ENCODE peak calls at places on chromosomes 13 and 19, in nine cellular contexts. K is naive B cell; G is stimulated activated CD4-positive, alpha-beta T cell treated with anti-CD3 and anti-CD28 coated beads, TNF-alpha, amount 100 ng/mL, for 48 hours; L is brain pericyte; V is AG04450; Y is activated naive CD4-positive, alpha-beta T cell; S is NCI-H774; C is stimulated activated naive CD8-positive, alpha-beta T cell treated with anti-CD3 and anti-CD28 coated beads, Interleukin-15, amount 100 ng/mL, for 72 hours; Q is CD8-positive, alpha-beta T cell. T is an unnamed sample.
A peak's percentile ranks its signal among the peaks of the same experiment; 100 is the strongest.

GRCh38 chr13:99255241-99255640 is 2.9 kb downstream of the GPR18 start:
- DNase-seq in K (no peak), G (no peak), L (no peak), V (no peak), Y (no peak), S (no peak), C (no peak), Q (no peak), T (no peak)

GRCh38 chr19:7734220-7735203 is 2.6 kb upstream of the CLEC4G start:
- DNase-seq in K (no peak), G (no peak), L (no peak), V (no peak), Y (no peak), S (no peak), C (no peak), Q (no peak), T (no peak)

GRCh38 chr13:94617389-94618000 is 15.8 kb downstream of the GPR180 start:
- DNase-seq in K (peak; percentile 36), G (no peak), L (no peak), V (no peak), Y (no peak), S (no peak), C (peak; percentile 29), Q (peak; percentile 44), T (peak; percentile 13)

GRCh38 chr13:75541287-75541686 is 3.6 kb upstream of the COMMD6 start:
- DNase-seq in K (no peak), G (no peak), L (no peak), V (no peak), Y (no peak), S (no peak), C (no peak), Q (no peak), T (no peak)

GRCh38 chr13:23749288-23749880 is 139.8 kb downstream of the MIPEP start:
- DNase-seq in K (no peak), G (no peak), L (no peak), V (no peak), Y (no peak), S (no peak), C (no peak), Q (no peak), T (no peak)

GRCh38 chr19:27971071-27971470 is 1241.9 kb downstream of the UQCRFS1 start:
- DNase-seq in K (no peak), G (no peak), L (no peak), V (no peak), Y (no peak), S (no peak), C (no peak), Q (no peak), T (no peak)

GRCh38 chr19:54209058-54209747 is 8.5 kb downstream of the RPS9 start:
- DNase-seq in K (no peak), G (no peak), L (no peak), V (no peak), Y (no peak), S (no peak), C (no peak), Q (no peak), T (no peak)

GRCh38 chr13:111292710-111293485 is 27.5 kb upstream of the TEX29 start:
- DNase-seq in K (no peak), G (no peak), L (no peak), V (no peak), Y (no peak), S (no peak), C (no peak), Q (no peak), T (no peak)

GRCh38 chr13:91153372-91153771 is 194.1 kb upstream of the MIR17HG start:
- DNase-seq in K (no peak), G (no peak), L (no peak), V (no peak), Y (no peak), S (no peak), C (no peak), Q (no peak), T (no peak)

GRCh38 chr19:30330266-30330665 is 41.9 kb upstream of the ZNF536 start:
- DNase-seq in K (no peak), G (no peak), L (no peak), V (no peak), Y (no peak), S (no peak), C (no peak), Q (no peak), T (no peak)

GRCh38 chr13:25762795-25763377 is 288.9 kb downstream of the SHISA2 start:
- DNase-seq in K (no peak), G (no peak), L (no peak), V (no peak), Y (no peak), S (no peak), C (peak; percentile 4), Q (no peak), T (no peak)

GRCh38 chr13:30026093-30026492 is 175.7 kb upstream of the UBL3 start:
- DNase-seq in K (no peak), G (no peak), L (no peak), V (peak; percentile 57), Y (no peak), S (no peak), C (no peak), Q (no peak), T (no peak)

GRCh38 chr13:25869941-25870340 is 181.9 kb downstream of the SHISA2 start:
- DNase-seq in K (no peak), G (no peak), L (no peak), V (no peak), Y (no peak), S (no peak), C (no peak), Q (no peak), T (no peak)

GRCh38 chr13:91155512-91156114 is 191.9 kb upstream of the MIR17HG start:
- DNase-seq in K (no peak), G (no peak), L (no peak), V (no peak), Y (no peak), S (no peak), C (no peak), Q (no peak), T (no peak)

GRCh38 chr13:113083022-113083373 is 22.6 kb upstream of the F7 start:
- DNase-seq in K (no peak), G (no peak), L (no peak), V (no peak), Y (no peak), S (no peak), C (no peak), Q (no peak), T (no peak)

GRCh38 chr19:42059196-42059595 is 10.8 kb downstream of the GRIK5 start:
- DNase-seq in K (no peak), G (no peak), L (no peak), V (no peak), Y (no peak), S (no peak), C (no peak), Q (no peak), T (no peak)